ENCODE peak calls at places on chromosome 13, in seven cellular contexts. One of them, this sample, is unnamed.

GRCh38 chr13:32150794-32151193 is 119.2 kb downstream of the FRY start:
- DNase-seq in fibroblast of lung: peak; percentile 88
- DNase-seq in aorta: peak; percentile 92
- DNase-seq in heart right ventricle: peak; percentile 78
- DNase-seq in IMR-90: peak; percentile 54
- DNase-seq in uterus: peak; percentile 72
- DNase-seq in CD8-positive, alpha-beta T cell: no peak
- DNase-seq in this sample: no peak

GRCh38 chr13:41188584-41188983 is 5.8 kb downstream of the KBTBD7 start:
- DNase-seq in aorta: no peak
- DNase-seq in CD8-positive, alpha-beta T cell: no peak
- DNase-seq in heart right ventricle: no peak
- DNase-seq in IMR-90: peak; percentile 89
- DNase-seq in uterus: no peak
- DNase-seq in fibroblast of lung: peak; percentile 47
- DNase-seq in this sample: no peak

GRCh38 chr13:54424344-54424743 is 1395.7 kb downstream of the OLFM4 start:
- DNase-seq in CD8-positive, alpha-beta T cell: no peak
- DNase-seq in IMR-90: no peak
- DNase-seq in heart right ventricle: no peak
- DNase-seq in fibroblast of lung: no peak
- DNase-seq in uterus: no peak
- DNase-seq in aorta: no peak
- DNase-seq in this sample: no peak

GRCh38 chr13:43119206-43119605 is 95.8 kb downstream of the DNAJC15 start:
- DNase-seq in uterus: no peak
- DNase-seq in CD8-positive, alpha-beta T cell: no peak
- DNase-seq in IMR-90: no peak
- DNase-seq in aorta: no peak
- DNase-seq in heart right ventricle: no peak
- DNase-seq in fibroblast of lung: no peak
- DNase-seq in this sample: no peak

GRCh38 chr13:109816979-109817275 is 30.5 kb upstream of the IRS2 start:
- DNase-seq in aorta: no peak
- DNase-seq in CD8-positive, alpha-beta T cell: no peak
- DNase-seq in uterus: no peak
- DNase-seq in IMR-90: peak; percentile 21
- DNase-seq in heart right ventricle: no peak
- DNase-seq in fibroblast of lung: peak; percentile 86
- DNase-seq in this sample: peak; percentile 42

GRCh38 chr13:106599875-106600797 is 32.2 kb upstream of the ARGLU1 start:
- DNase-seq in fibroblast of lung: peak; percentile 84
- DNase-seq in aorta: no peak
- DNase-seq in uterus: no peak
- DNase-seq in heart right ventricle: peak; percentile 46
- DNase-seq in CD8-positive, alpha-beta T cell: no peak
- DNase-seq in IMR-90: peak; percentile 80
- DNase-seq in this sample: peak; percentile 91

GRCh38 chr13:32150239-32150638 is 118.7 kb downstream of the FRY start:
- DNase-seq in fibroblast of lung: peak; percentile 29
- DNase-seq in IMR-90: peak; percentile 11
- DNase-seq in aorta: no peak
- DNase-seq in heart right ventricle: peak; percentile 61
- DNase-seq in uterus: peak; percentile 38
- DNase-seq in CD8-positive, alpha-beta T cell: no peak
- DNase-seq in this sample: no peak

GRCh38 chr13:92461402-92461801 is 765.2 kb upstream of the GPC6 start:
- DNase-seq in IMR-90: no peak
- DNase-seq in uterus: no peak
- DNase-seq in aorta: no peak
- DNase-seq in CD8-positive, alpha-beta T cell: no peak
- DNase-seq in heart right ventricle: no peak
- DNase-seq in fibroblast of lung: no peak
- DNase-seq in this sample: no peak

GRCh38 chr13:39512687-39513086 is 90.3 kb downstream of the LHFPL6 start:
- DNase-seq in aorta: no peak
- DNase-seq in IMR-90: no peak
- DNase-seq in fibroblast of lung: no peak
- DNase-seq in uterus: no peak
- DNase-seq in CD8-positive, alpha-beta T cell: no peak
- DNase-seq in heart right ventricle: no peak
- DNase-seq in this sample: no peak

GRCh38 chr13:102779426-102780159 is 6.0 kb upstream of the TEX30 start:
- DNase-seq in heart right ventricle: no peak
- DNase-seq in CD8-positive, alpha-beta T cell: no peak
- DNase-seq in aorta: no peak
- DNase-seq in IMR-90: no peak
- DNase-seq in fibroblast of lung: no peak
- DNase-seq in uterus: no peak
- DNase-seq in this sample: no peak

DNA sequence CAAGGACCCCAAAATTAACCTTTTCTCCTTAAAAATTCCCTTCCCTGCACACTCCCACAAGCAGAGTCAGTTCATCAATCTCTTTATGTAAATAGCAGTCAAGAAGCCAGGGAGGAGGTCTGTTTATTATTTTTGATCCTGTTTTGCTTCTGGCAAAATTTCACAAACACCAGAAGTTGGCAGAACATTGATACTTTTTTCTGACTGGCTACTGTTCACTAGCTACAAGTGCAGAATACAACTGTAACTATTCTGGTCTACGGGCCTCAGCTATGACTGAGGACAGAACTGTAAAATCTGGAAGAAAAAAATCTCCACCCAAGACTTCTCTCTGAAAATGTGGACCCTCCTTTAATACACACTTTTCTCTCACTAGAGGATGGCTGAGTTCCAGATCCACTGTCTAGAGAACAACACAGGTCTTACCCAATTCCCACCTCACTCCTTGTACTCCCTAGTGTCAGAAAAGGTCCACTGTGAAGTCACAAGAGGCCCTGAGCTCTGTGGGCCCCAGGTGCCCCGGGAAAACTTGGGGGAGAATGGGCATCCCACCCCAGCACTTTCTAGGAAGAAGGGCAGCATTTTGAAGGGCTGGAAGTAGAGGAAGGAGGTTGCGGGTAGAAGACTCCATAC is 14.5 kb downstream of the STARD13 start:
- DNase-seq in uterus: no peak
- DNase-seq in IMR-90: peak; percentile 49
- DNase-seq in CD8-positive, alpha-beta T cell: no peak
- DNase-seq in fibroblast of lung: no peak
- DNase-seq in aorta: no peak
- DNase-seq in heart right ventricle: no peak
- DNase-seq in this sample: no peak
- H3K4me1 ChIP-seq in uterus: peaks cover 8% of the 10 kb centered on the region
- H3K4me1 ChIP-seq in IMR-90: peaks cover 34% of the 10 kb centered on the region
- H3K4me1 ChIP-seq in CD8-positive, alpha-beta T cell: no peaks in the 10 kb centered on the region
- H3K4me1 ChIP-seq in fibroblast of lung: peaks cover 24% of the 10 kb centered on the region
- H3K4me1 ChIP-seq in aorta: peaks cover 19% of the 10 kb centered on the region
- H3K4me1 ChIP-seq in heart right ventricle: peaks cover 44% of the 10 kb centered on the region
- H3K4me1 ChIP-seq in this sample: peaks cover 28% of the 10 kb centered on the region

GRCh38 chr13:98143601-98144500 is 957 bp downstream of the FARP1 start:
- DNase-seq in IMR-90: peak; percentile 44
- DNase-seq in aorta: peak; percentile 78
- DNase-seq in heart right ventricle: peak; percentile 17
- DNase-seq in CD8-positive, alpha-beta T cell: no peak
- DNase-seq in fibroblast of lung: peak; percentile 52
- DNase-seq in uterus: peak; percentile 40
- DNase-seq in this sample: peak; percentile 44
- H3K27ac ChIP-seq in IMR-90: peak overlapping the region; percentile 90
- H3K27ac ChIP-seq in aorta: no peak overlapping the region
- H3K27ac ChIP-seq in heart right ventricle: peak overlapping the region; percentile 78
- H3K27ac ChIP-seq in CD8-positive, alpha-beta T cell: no peak overlapping the region
- H3K27ac ChIP-seq in fibroblast of lung: peak overlapping the region; percentile 85
- H3K27ac ChIP-seq in uterus: peak overlapping the region; percentile 65
- H3K27ac ChIP-seq in this sample: peak overlapping the region; percentile 44

GRCh38 chr13:24184265-24184841 is 23.8 kb downstream of the SPATA13 start:
- DNase-seq in IMR-90: no peak
- DNase-seq in aorta: no peak
- DNase-seq in heart right ventricle: no peak
- DNase-seq in uterus: no peak
- DNase-seq in fibroblast of lung: no peak
- DNase-seq in CD8-positive, alpha-beta T cell: no peak
- DNase-seq in this sample: no peak
- H3K4me1 ChIP-seq in IMR-90: peaks cover 11% of the 10 kb centered on the region
- H3K4me1 ChIP-seq in aorta: no peaks in the 10 kb centered on the region
- H3K4me1 ChIP-seq in heart right ventricle: no peaks in the 10 kb centered on the region
- H3K4me1 ChIP-seq in uterus: no peaks in the 10 kb centered on the region
- H3K4me1 ChIP-seq in fibroblast of lung: no peaks in the 10 kb centered on the region
- H3K4me1 ChIP-seq in CD8-positive, alpha-beta T cell: no peaks in the 10 kb centered on the region
- H3K4me1 ChIP-seq in this sample: no peaks in the 10 kb centered on the region

DNA sequence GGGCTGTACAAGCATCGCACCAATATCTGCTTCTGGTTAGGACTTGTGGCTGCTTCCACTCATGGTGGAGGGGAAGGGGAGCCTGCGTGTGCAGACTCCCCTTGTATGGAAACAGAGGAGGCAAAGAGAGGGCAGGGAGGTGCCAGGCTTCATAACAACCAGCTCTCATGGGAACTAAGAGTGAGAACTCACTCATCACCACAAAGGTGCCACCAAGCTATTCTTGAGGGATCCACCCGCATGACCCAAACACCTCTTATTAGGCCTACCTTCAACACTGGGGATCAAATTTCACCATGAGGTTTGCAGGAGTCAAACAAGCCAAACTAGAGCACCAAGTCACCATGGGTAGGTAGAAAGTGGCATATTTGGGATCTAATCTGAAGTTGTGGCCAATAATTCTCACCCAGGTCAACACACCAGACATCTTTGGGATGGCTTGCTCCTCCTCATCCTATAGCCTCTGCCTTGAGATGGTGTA is 46.4 kb downstream of the RUBCNL start:
- DNase-seq in uterus: no peak
- DNase-seq in aorta: no peak
- DNase-seq in heart right ventricle: no peak
- DNase-seq in CD8-positive, alpha-beta T cell: no peak
- DNase-seq in IMR-90: no peak
- DNase-seq in fibroblast of lung: no peak
- DNase-seq in this sample: no peak
- H3K27ac ChIP-seq in uterus: no peak overlapping the region
- H3K27ac ChIP-seq in aorta: no peak overlapping the region
- H3K27ac ChIP-seq in heart right ventricle: no peak overlapping the region
- H3K27ac ChIP-seq in CD8-positive, alpha-beta T cell: no peak overlapping the region
- H3K27ac ChIP-seq in IMR-90: no peak overlapping the region
- H3K27ac ChIP-seq in fibroblast of lung: no peak overlapping the region
- H3K27ac ChIP-seq in this sample: no peak overlapping the region

DNA sequence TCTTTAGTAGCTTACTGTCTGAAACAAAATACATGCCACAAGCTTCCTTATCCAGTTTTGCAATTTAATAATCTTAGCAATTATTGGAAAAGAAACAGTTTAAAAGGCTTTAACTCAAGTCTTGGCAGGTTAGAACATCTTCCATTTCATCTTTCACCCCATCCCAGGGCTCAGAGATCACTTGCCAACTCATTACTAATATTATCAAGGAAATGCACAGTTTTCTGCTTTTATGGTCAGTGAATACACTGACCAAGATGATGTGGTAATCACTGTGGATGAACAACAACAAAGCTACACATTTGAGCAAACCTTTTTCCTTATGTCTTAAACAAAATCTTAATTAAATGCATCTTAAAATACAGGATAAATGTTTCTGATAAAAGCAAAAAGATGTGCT is 48.0 kb upstream of the ITM2B start:
- DNase-seq in CD8-positive, alpha-beta T cell: no peak
- DNase-seq in heart right ventricle: no peak
- DNase-seq in uterus: no peak
- DNase-seq in IMR-90: no peak
- DNase-seq in fibroblast of lung: no peak
- DNase-seq in aorta: no peak
- DNase-seq in this sample: peak; percentile 35
- H3K4me1 ChIP-seq in CD8-positive, alpha-beta T cell: peaks cover 69% of the 10 kb centered on the region
- H3K4me1 ChIP-seq in heart right ventricle: no peaks in the 10 kb centered on the region
- H3K4me1 ChIP-seq in uterus: no peaks in the 10 kb centered on the region
- H3K4me1 ChIP-seq in IMR-90: no peaks in the 10 kb centered on the region
- H3K4me1 ChIP-seq in fibroblast of lung: no peaks in the 10 kb centered on the region
- H3K4me1 ChIP-seq in aorta: no peaks in the 10 kb centered on the region
- H3K4me1 ChIP-seq in this sample: no peaks in the 10 kb centered on the region

GRCh38 chr13:50592412-50593145 is 250.9 kb downstream of the DLEU7 start:
- DNase-seq in aorta: no peak
- DNase-seq in IMR-90: peak; percentile 87
- DNase-seq in CD8-positive, alpha-beta T cell: no peak
- DNase-seq in heart right ventricle: no peak
- DNase-seq in uterus: no peak
- DNase-seq in fibroblast of lung: peak; percentile 92
- DNase-seq in this sample: peak; percentile 74

GRCh38 chr13:50593228-50593627 is 250.3 kb downstream of the DLEU7 start:
- DNase-seq in fibroblast of lung: peak; percentile 43
- DNase-seq in heart right ventricle: no peak
- DNase-seq in aorta: no peak
- DNase-seq in uterus: no peak
- DNase-seq in CD8-positive, alpha-beta T cell: no peak
- DNase-seq in IMR-90: no peak
- DNase-seq in this sample: no peak

GRCh38 chr13:50596776-50597203 is 246.7 kb downstream of the DLEU7 start:
- DNase-seq in uterus: no peak
- DNase-seq in CD8-positive, alpha-beta T cell: no peak
- DNase-seq in IMR-90: no peak
- DNase-seq in heart right ventricle: no peak
- DNase-seq in fibroblast of lung: no peak
- DNase-seq in aorta: no peak
- DNase-seq in this sample: no peak

GRCh38 chr13:50596103-50596502 is 247.4 kb downstream of the DLEU7 start:
- DNase-seq in CD8-positive, alpha-beta T cell: no peak
- DNase-seq in heart right ventricle: no peak
- DNase-seq in IMR-90: no peak
- DNase-seq in uterus: no peak
- DNase-seq in fibroblast of lung: no peak
- DNase-seq in aorta: no peak
- DNase-seq in this sample: no peak

GRCh38 chr13:50594276-50594970 is 249.1 kb downstream of the DLEU7 start:
- DNase-seq in IMR-90: no peak
- DNase-seq in heart right ventricle: no peak
- DNase-seq in fibroblast of lung: no peak
- DNase-seq in CD8-positive, alpha-beta T cell: no peak
- DNase-seq in aorta: no peak
- DNase-seq in uterus: no peak
- DNase-seq in this sample: no peak
- H3K27ac ChIP-seq in IMR-90: no peak overlapping the region
- H3K27ac ChIP-seq in heart right ventricle: peak overlapping the region; percentile 18
- H3K27ac ChIP-seq in fibroblast of lung: no peak overlapping the region
- H3K27ac ChIP-seq in CD8-positive, alpha-beta T cell: no peak overlapping the region
- H3K27ac ChIP-seq in aorta: no peak overlapping the region
- H3K27ac ChIP-seq in uterus: peak overlapping the region; percentile 21
- H3K27ac ChIP-seq in this sample: no peak overlapping the region